ENCODE peak calls at places on chromosome 5, in six cellular contexts. V is NCI-H2171 treated with DMSO at 0.1 percent for 48 hours, D is lower lobe of right lung, L is GM03348, S is neural progenitor cell, H is cardiac fibroblast. B is an unnamed sample.

GRCh38 chr5:64165500-64166200 is at the start of gene RNF180:
- DNase-seq in V (no peak), D (peak), L (peak), S (peak), H (peak), B (peak)

GRCh38 chr5:123672067-123672466 is 160.1 kb downstream of the CSNK1G3 start:
- DNase-seq in V (no peak), D (no peak), L (no peak), S (no peak), H (no peak), B (no peak)

GRCh38 chr5:88858392-88858791 is 24.6 kb downstream of the MEF2C start:
- DNase-seq in V (no peak), D (no peak), L (no peak), S (no peak), H (no peak), B (no peak)

GRCh38 chr5:147939431-147940114 is 33.2 kb upstream of the C5orf46 start:
- DNase-seq in V (no peak), D (no peak), L (no peak), S (no peak), H (no peak), B (no peak)

GRCh38 chr5:39919876-39920275 is 495.1 kb upstream of the DAB2 start:
- DNase-seq in V (no peak), D (no peak), L (no peak), S (no peak), H (peak), B (no peak)

GRCh38 chr5:73265641-73266040 is 92.6 kb downstream of the TMEM174 start:
- DNase-seq in V (peak), D (no peak), L (no peak), S (no peak), H (no peak), B (no peak)

GRCh38 chr5:174608631-174609097 is 115.7 kb upstream of the MSX2 start:
- DNase-seq in V (no peak), D (peak), L (no peak), S (peak), H (no peak), B (no peak)

GRCh38 chr5:107548477-107548876 is 122.3 kb downstream of the EFNA5 start:
- DNase-seq in V (no peak), D (no peak), L (no peak), S (no peak), H (no peak), B (no peak)

GRCh38 chr5:37696190-37697021 is 143.4 kb downstream of the GDNF start:
- DNase-seq in V (peak), D (no peak), L (peak), S (no peak), H (peak), B (peak)

GRCh38 chr5:73948720-73949119 is 322.7 kb downstream of the ARHGEF28 start:
- DNase-seq in V (peak), D (no peak), L (peak), S (no peak), H (peak), B (no peak)

GRCh38 chr5:136174021-136174659 is 18.8 kb downstream of the SMIM32 start:
- DNase-seq in V (peak), D (no peak), L (peak), S (peak), H (peak), B (peak)

GRCh38 chr5:80054682-80055081 is 19.5 kb downstream of the THBS4 start:
- DNase-seq in V (no peak), D (no peak), L (peak), S (no peak), H (peak), B (peak)

GRCh38 chr5:144142030-144142825 is 28.2 kb downstream of the YIPF5 start:
- DNase-seq in V (peak), D (no peak), L (peak), S (peak), H (peak), B (peak)

GRCh38 chr5:106489004-106489403 is 1181.7 kb downstream of the EFNA5 start:
- DNase-seq in V (no peak), D (no peak), L (no peak), S (no peak), H (peak), B (no peak)

GRCh38 chr5:139644646-139645494 is 3.3 kb upstream of the CXXC5 start:
- DNase-seq in V (no peak), D (no peak), L (no peak), S (no peak), H (no peak), B (no peak)

GRCh38 chr5:93107141-93107540 is 473.9 kb downstream of the NR2F1-AS1 start:
- DNase-seq in V (no peak), D (no peak), L (no peak), S (no peak), H (no peak), B (no peak)

GRCh38 chr5:168314735-168315411 is 23.4 kb downstream of the WWC1 start:
- DNase-seq in V (no peak), D (peak), L (peak), S (no peak), H (peak), B (peak)